ENCODE peak calls at places on chromosomes 16 and 17, in four cellular contexts. O, M, E and D are unnamed samples.

GRCh38 chr17:75652934-75653549 is 13.9 kb downstream of the RECQL5 start:
- DNase-seq in M (no peak), E (peak), O (no peak), D (no peak)

GRCh38 chr17:34862384-34862783 is 98.9 kb downstream of the CCT6B start:
- DNase-seq in M (no peak), E (no peak), O (no peak), D (no peak)

GRCh38 chr16:376817-377418 is 4.9 kb downstream of the PGAP6 start:
- DNase-seq in E (no peak), M (no peak), O (peak), D (no peak)

GRCh38 chr17:352421-353212 is at the start of gene RPH3AL:
- DNase-seq in O (no peak), M (peak), E (no peak), D (no peak)

GRCh38 chr16:63527404-63527803 is 1491.2 kb upstream of the CDH8 start:
- DNase-seq in E (no peak), M (no peak), O (no peak), D (no peak)

GRCh38 chr16:67881557-67882220 is 3.0 kb upstream of the NRN1L start:
- DNase-seq in E (no peak), O (no peak), M (no peak), D (no peak)

GRCh38 chr16:27690604-27691003 is 140.7 kb downstream of the KATNIP start:
- DNase-seq in E (peak), O (no peak), M (no peak), D (no peak)

GRCh38 chr16:55912022-55912421 is 36.8 kb upstream of the CES5A start:
- DNase-seq in O (no peak), E (no peak), M (no peak), D (no peak)

GRCh38 chr17:1716912-1717695 is 6.9 kb upstream of the TLCD2 start:
- DNase-seq in O (no peak), M (peak), E (peak), D (peak)

GRCh38 chr17:64063088-64063487 is 42.7 kb upstream of the ICAM2 start:
- DNase-seq in M (no peak), O (no peak), E (no peak), D (no peak)

GRCh38 chr17:81223758-81224122 is 975 bp upstream of the CEP131 start:
- DNase-seq in M (no peak), O (no peak), E (no peak), D (no peak)

GRCh38 chr16:23826528-23827244 is 9.1 kb upstream of the PRKCB start:
- DNase-seq in M (no peak), O (no peak), E (no peak), D (no peak)

GRCh38 chr17:65228734-65229390 is 91.7 kb downstream of the RGS9 start:
- DNase-seq in O (no peak), E (peak), M (no peak), D (no peak)

GRCh38 chr17:62791235-62792121 is 16.6 kb downstream of the MARCHF10 start:
- DNase-seq in E (peak), M (no peak), O (no peak), D (no peak)

GRCh38 chr17:57655564-57655963 is 89.5 kb downstream of the CCDC182 start:
- DNase-seq in M (no peak), O (no peak), E (no peak), D (no peak)

GRCh38 chr16:51734220-51734619 is 583.1 kb upstream of the SALL1 start:
- DNase-seq in O (no peak), M (no peak), E (no peak), D (no peak)

GRCh38 chr17:72646176-72646575 is 446.3 kb downstream of the SLC39A11 start:
- DNase-seq in E (peak), M (no peak), O (no peak), D (no peak)

GRCh38 chr17:35095741-35096140 is 23.9 kb downstream of the RAD51D start:
- DNase-seq in E (no peak), M (no peak), O (no peak), D (no peak)

GRCh38 chr17:5509482-5509881 is 23.1 kb downstream of the MIS12 start:
- DNase-seq in O (no peak), M (no peak), E (peak), D (no peak)

GRCh38 chr17:81553018-81553615 is 964 bp upstream of the FAAP100 start:
- DNase-seq in E (peak), O (peak), M (peak), D (peak)

GRCh38 chr17:75758131-75758905 is 6.7 kb downstream of the GALK1 start:
- DNase-seq in E (no peak), O (peak), M (no peak), D (no peak)

GRCh38 chr17:78357177-78357586 is 2.7 kb downstream of the SOCS3 start:
- DNase-seq in M (no peak), O (peak), E (peak), D (no peak)

GRCh38 chr16:82699711-82700495 is 73.1 kb downstream of the CDH13 start:
- DNase-seq in E (peak), M (no peak), O (no peak), D (no peak)

GRCh38 chr17:28392491-28392890 is 13.5 kb downstream of the SLC46A1 start:
- DNase-seq in E (no peak), M (no peak), O (no peak), D (no peak)

GRCh38 chr17:31095239-31096105 is 695 bp downstream of the NF1 start:
- DNase-seq in E (peak), O (peak), M (peak), D (no peak)

GRCh38 chr16:80912651-80913050 is 94.0 kb downstream of the CMC2 start:
- DNase-seq in E (no peak), O (no peak), M (no peak), D (no peak)

GRCh38 chr17:76943781-76944213 is 75.6 kb downstream of the MGAT5B start:
- DNase-seq in M (no peak), O (peak), E (no peak), D (no peak)

GRCh38 chr16:52470601-52471000 is 76.3 kb downstream of the TOX3 start:
- DNase-seq in M (no peak), O (no peak), E (no peak), D (no peak)

GRCh38 chr17:58277107-58277506 is 3.6 kb downstream of the MPO start:
- DNase-seq in O (no peak), M (no peak), E (peak), D (no peak)

GRCh38 chr17:16442141-16442540 is 26.8 kb downstream of the TRPV2 start:
- DNase-seq in E (no peak), M (no peak), O (no peak), D (no peak)

GRCh38 chr16:72105978-72106377 is 12.3 kb downstream of the DHX38 start:
- DNase-seq in M (no peak), O (peak), E (no peak), D (no peak)

GRCh38 chr17:7408863-7409262 is 1.2 kb downstream of the NLGN2 start:
- DNase-seq in O (peak), M (no peak), E (no peak), D (no peak)

GRCh38 chr17:82399030-82399429 is 19.1 kb upstream of the HEXD start:
- DNase-seq in M (no peak), E (peak), O (peak), D (no peak)

GRCh38 chr17:50602514-50603235 is 32.0 kb upstream of the ABCC3 start:
- DNase-seq in E (no peak), M (no peak), O (no peak), D (no peak)

GRCh38 chr16:56354746-56355145 is 70.6 kb downstream of the AMFR start:
- DNase-seq in E (no peak), O (no peak), M (peak), D (no peak)

GRCh38 chr17:48499743-48500434 is 30.9 kb downstream of the HOXB1 start:
- DNase-seq in O (no peak), E (peak), M (no peak), D (no peak)

GRCh38 chr16:23407436-23408125 is 45.4 kb downstream of the COG7 start:
- DNase-seq in M (no peak), O (no peak), E (no peak), D (no peak)

GRCh38 chr16:10616395-10616743 is 36.0 kb upstream of the EMP2 start:
- DNase-seq in M (no peak), E (no peak), O (no peak), D (no peak)

GRCh38 chr16:88120812-88121211 is 169.6 kb downstream of the BANP start:
- DNase-seq in E (no peak), M (no peak), O (no peak), D (no peak)

DNA sequence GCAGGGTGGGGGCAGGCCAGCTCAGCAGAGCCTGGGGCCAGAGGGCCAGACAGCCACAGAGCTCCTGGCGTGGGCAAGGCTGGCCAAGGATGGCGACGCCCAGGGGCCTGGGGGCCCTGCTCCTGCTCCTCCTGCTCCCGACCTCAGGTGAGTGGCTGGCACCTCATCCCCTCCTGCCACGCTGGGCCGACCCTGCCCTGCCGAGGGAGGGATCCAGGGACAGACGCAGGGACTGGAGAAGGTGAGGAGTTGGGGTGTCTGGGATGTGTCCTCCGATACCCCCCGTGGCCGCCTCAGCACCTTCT is at the start of gene ADGRG3:
- DNase-seq in M (no peak), O (peak), E (no peak), D (no peak)
- TF ChIP-seq CTCF in M (no peak), O (no peak), E (no peak), D (no peak)

DNA sequence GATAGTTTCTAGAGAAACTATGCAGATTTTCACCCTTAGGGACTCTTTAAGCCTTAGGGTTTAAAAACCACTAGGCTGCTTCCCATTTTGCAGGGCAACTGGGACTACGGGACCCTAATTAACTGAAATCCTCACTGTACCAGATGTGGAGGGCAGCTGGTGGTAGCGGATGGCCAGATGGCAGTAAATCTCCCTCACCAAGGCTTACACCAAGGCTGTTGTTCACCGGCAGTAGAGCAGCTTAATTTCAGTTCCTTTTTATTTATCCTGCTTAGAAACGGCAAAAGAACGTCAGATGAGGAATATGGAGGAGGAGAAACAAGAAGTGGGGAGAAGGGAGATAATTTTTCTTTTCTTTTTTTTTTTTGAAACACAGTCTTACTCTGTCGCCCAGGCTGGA is 6.5 kb downstream of the ABHD15 start:
- DNase-seq in O (no peak), E (no peak), M (no peak), D (no peak)
- H3K27ac ChIP-seq in O (no peak), E (no peak), M (no peak), D (no peak)

DNA sequence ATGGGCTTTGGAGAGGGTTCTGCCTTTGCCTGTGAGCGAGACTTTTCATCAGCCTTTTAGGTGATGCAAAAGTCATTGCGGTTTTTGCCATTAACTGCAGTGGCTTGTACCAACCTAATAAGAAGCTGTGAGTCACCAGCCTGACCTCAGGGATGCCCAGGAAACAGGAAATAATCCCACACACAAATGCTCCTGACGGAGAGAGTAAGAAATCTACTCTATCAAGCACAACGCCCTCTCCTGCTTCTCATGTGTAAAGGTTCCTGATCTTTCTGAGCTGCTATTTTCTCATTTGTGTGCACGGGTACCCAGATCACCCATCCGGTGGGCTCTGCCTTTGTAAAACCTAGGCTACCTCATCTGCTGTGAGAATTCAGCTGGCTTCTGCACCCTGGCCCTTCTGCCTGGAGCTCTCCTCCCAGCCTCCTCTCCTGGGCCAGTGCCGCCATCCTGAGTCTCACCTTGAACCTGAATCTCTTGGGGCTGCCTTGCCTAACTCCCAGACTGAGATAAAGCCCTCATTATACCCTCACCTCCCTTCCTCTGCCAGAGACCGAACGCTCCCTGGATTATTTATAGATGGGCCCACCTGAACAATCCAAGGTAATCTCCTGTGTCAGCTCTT is 299.7 kb downstream of the C16orf95 start:
- DNase-seq in E (peak), M (no peak), O (no peak), D (no peak)
- TF ChIP-seq CTCF in E (peak), M (no peak), O (no peak), D (no peak)

DNA sequence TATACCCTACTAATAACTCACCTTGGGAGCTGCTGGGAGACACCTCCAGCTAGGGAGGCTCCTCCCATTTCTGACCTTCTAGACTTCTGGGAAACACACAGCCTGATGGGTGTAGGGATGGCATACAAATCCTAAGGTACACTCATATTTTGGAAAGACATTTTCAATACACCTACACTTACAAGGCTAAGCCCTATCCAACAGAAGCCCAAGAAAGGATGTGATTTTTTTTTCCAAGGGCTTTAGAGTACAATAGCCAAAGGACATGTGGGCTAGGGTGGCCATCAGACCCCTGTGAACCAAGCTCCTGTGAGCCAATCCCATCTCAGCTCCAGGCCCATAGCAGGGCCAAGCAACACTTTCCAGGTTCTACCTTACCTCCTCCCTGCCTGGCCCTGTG is 143.9 kb downstream of the AATF start:
- DNase-seq in E (no peak), M (no peak), O (no peak), D (no peak)
- H3K27ac ChIP-seq in E (no peak), M (no peak), O (no peak), D (no peak)